ENCODE peak calls at places on chromosomes 12 and 14, in ten cellular contexts. D is A549, T is HFF-Myc, M is choroid plexus epithelial cell, L is IMR-90, K is cardiac fibroblast, U is thoracic aorta, G is lung, Q is Peyer's patch, O is cardiac muscle cell. V is an unnamed sample.

GRCh38 chr14:100568998-100569733 is 18.1 kb downstream of the BEGAIN start:
- DNase-seq in G (no peak), D (no peak), T (no peak), U (no peak), M (no peak), Q (no peak), O (no peak), K (no peak), L (no peak), V (no peak)

GRCh38 chr12:30461011-30461670 is 234.5 kb downstream of the IPO8 start:
- DNase-seq in Q (no peak), D (no peak), M (peak), T (no peak), L (no peak), U (no peak), K (no peak), O (no peak), G (no peak), V (no peak)

GRCh38 chr12:122506393-122506938 is 5.7 kb upstream of the ZCCHC8 start:
- DNase-seq in U (no peak), T (no peak), O (no peak), L (no peak), G (no peak), D (no peak), K (no peak), Q (no peak), M (no peak), V (no peak)

GRCh38 chr12:97805086-97805485 is 342.5 kb downstream of the RMST start:
- DNase-seq in K (no peak), U (no peak), T (no peak), M (no peak), L (no peak), O (no peak), G (no peak), Q (no peak), D (no peak), V (no peak)

GRCh38 chr12:21814814-21815213 is 40.3 kb upstream of the KCNJ8 start:
- DNase-seq in U (no peak), O (no peak), M (no peak), T (no peak), Q (no peak), D (no peak), K (no peak), L (no peak), G (no peak), V (no peak)

GRCh38 chr14:26137161-26137560 is 460.7 kb downstream of the NOVA1 start:
- DNase-seq in U (no peak), G (no peak), D (no peak), T (no peak), M (no peak), Q (no peak), K (no peak), O (no peak), L (no peak), V (no peak)

GRCh38 chr12:56020437-56021189 is at the start of gene IKZF4:
- DNase-seq in M (peak), U (no peak), Q (no peak), G (no peak), T (no peak), O (peak), K (peak), L (peak), D (no peak), V (no peak)

GRCh38 chr12:120257041-120257821 is 8.3 kb downstream of the PXN start:
- DNase-seq in G (no peak), L (peak), D (no peak), O (peak), T (peak), M (peak), Q (no peak), U (no peak), K (peak), V (peak)

GRCh38 chr14:87494010-87494409 is 499.0 kb downstream of the GALC start:
- DNase-seq in Q (no peak), O (no peak), M (no peak), U (no peak), K (no peak), T (no peak), L (no peak), D (no peak), G (no peak), V (no peak)

GRCh38 chr12:88944403-88944802 is 364.1 kb upstream of the KITLG start:
- DNase-seq in T (no peak), G (no peak), O (peak), L (peak), K (peak), D (peak), M (peak), U (no peak), Q (no peak), V (no peak)

GRCh38 chr12:25496098-25496587 is 56.9 kb downstream of the LMNTD1 start:
- DNase-seq in K (peak), L (peak), M (peak), D (no peak), O (peak), U (no peak), T (peak), Q (no peak), G (no peak), V (no peak)

GRCh38 chr12:104410786-104411185 is 46.0 kb upstream of the CHST11 start:
- DNase-seq in K (peak), Q (no peak), O (peak), D (no peak), M (no peak), L (peak), G (no peak), U (no peak), T (no peak), V (no peak)

GRCh38 chr14:43308411-43308810 is 1198.7 kb downstream of the FSCB start:
- DNase-seq in O (no peak), Q (no peak), K (no peak), U (no peak), M (no peak), L (no peak), D (no peak), T (no peak), G (no peak), V (no peak)

GRCh38 chr12:68451261-68452091 is 119.3 kb upstream of the MDM1 start:
- DNase-seq in D (no peak), M (peak), T (no peak), L (peak), Q (peak), G (peak), U (peak), O (peak), K (peak), V (peak)

GRCh38 chr14:53929871-53930685 is 26.5 kb downstream of the BMP4 start:
- DNase-seq in O (no peak), Q (no peak), K (no peak), L (no peak), M (no peak), U (no peak), T (no peak), D (peak), G (no peak), V (no peak)

GRCh38 chr14:37202265-37202664 is 4.5 kb downstream of the MIPOL1 start:
- DNase-seq in G (no peak), L (peak), T (no peak), O (no peak), D (no peak), U (no peak), K (no peak), Q (no peak), M (peak), V (no peak)

GRCh38 chr12:108816652-108817335 is 40.6 kb downstream of the SSH1 start:
- DNase-seq in K (no peak), O (no peak), M (no peak), D (no peak), L (no peak), Q (no peak), G (no peak), U (no peak), T (no peak), V (no peak)

GRCh38 chr12:45912774-45913173 is 77.6 kb downstream of the SCAF11 start:
- DNase-seq in L (no peak), T (no peak), Q (no peak), M (no peak), O (no peak), D (no peak), G (no peak), U (no peak), K (no peak), V (no peak)

GRCh38 chr12:90832427-90832826 is 122.5 kb downstream of the CCER1 start:
- DNase-seq in D (no peak), T (no peak), M (no peak), K (no peak), L (no peak), Q (no peak), O (no peak), U (no peak), G (no peak), V (no peak)

GRCh38 chr14:90828642-90829487 is 12.6 kb upstream of the TTC7B start:
- DNase-seq in T (no peak), Q (no peak), K (no peak), L (no peak), D (no peak), M (peak), O (no peak), G (no peak), U (no peak), V (peak)

GRCh38 chr14:71680733-71681387 is 251.4 kb upstream of the RGS6 start:
- DNase-seq in K (no peak), D (no peak), O (no peak), G (no peak), M (no peak), U (no peak), L (no peak), T (no peak), Q (no peak), V (no peak)

GRCh38 chr12:118534003-118534402 is 157.6 kb downstream of the SUDS3 start:
- DNase-seq in K (no peak), G (no peak), Q (no peak), L (no peak), D (no peak), O (no peak), M (no peak), T (no peak), U (no peak), V (no peak)

GRCh38 chr12:128008341-128008740 is 258.6 kb upstream of the TMEM132C start:
- DNase-seq in U (no peak), K (no peak), D (no peak), G (no peak), O (no peak), L (no peak), M (peak), T (no peak), Q (no peak), V (no peak)

GRCh38 chr14:97640031-97640430 is 842.8 kb downstream of the VRK1 start:
- DNase-seq in K (no peak), M (no peak), U (no peak), L (no peak), D (no peak), G (no peak), T (no peak), O (no peak), Q (no peak), V (no peak)

GRCh38 chr14:71438684-71439083 is 493.5 kb upstream of the RGS6 start:
- DNase-seq in G (no peak), M (peak), L (peak), Q (no peak), D (no peak), T (peak), U (no peak), K (peak), O (peak), V (no peak)

GRCh38 chr12:44874981-44875416 is 1.1 kb downstream of the NELL2 start:
- DNase-seq in L (no peak), D (no peak), K (no peak), G (no peak), T (no peak), O (no peak), Q (no peak), U (no peak), M (no peak), V (no peak)

GRCh38 chr12:53299454-53300180 is at the start of gene MYG1:
- DNase-seq in T (peak), U (peak), G (peak), L (peak), Q (peak), D (peak), M (peak), K (peak), O (peak), V (peak)

GRCh38 chr12:27142102-27142721 is 59.8 kb upstream of the C12orf71 start:
- DNase-seq in D (peak), U (peak), M (peak), Q (peak), L (peak), T (peak), K (peak), O (peak), G (peak), V (peak)

GRCh38 chr14:104184911-104185499 is 46.6 kb downstream of the KIF26A start:
- DNase-seq in D (no peak), G (no peak), L (no peak), T (no peak), Q (no peak), K (peak), O (peak), U (no peak), M (no peak), V (no peak)

GRCh38 chr12:121423682-121424631 is 24.0 kb downstream of the RNF34 start:
- DNase-seq in U (no peak), D (no peak), O (no peak), L (peak), M (no peak), T (no peak), G (no peak), K (no peak), Q (no peak), V (no peak)

GRCh38 chr12:75556306-75556899 is 45.0 kb upstream of the KRR1 start:
- DNase-seq in K (peak), M (peak), T (no peak), U (no peak), G (no peak), D (no peak), L (no peak), Q (no peak), O (no peak), V (no peak)

GRCh38 chr14:60509438-60510253 is 700 bp downstream of the SIX6 start:
- DNase-seq in G (no peak), U (no peak), D (no peak), M (no peak), T (no peak), L (no peak), K (no peak), Q (no peak), O (no peak), V (no peak)

GRCh38 chr14:63157195-63157594 is 47.0 kb upstream of the RHOJ start:
- DNase-seq in Q (no peak), M (no peak), T (no peak), D (no peak), K (no peak), O (no peak), U (no peak), L (no peak), G (no peak), V (no peak)

GRCh38 chr14:91354221-91354916 is 63.3 kb downstream of the CCDC88C start:
- DNase-seq in T (no peak), D (no peak), L (no peak), U (no peak), O (peak), G (no peak), M (no peak), K (peak), Q (no peak), V (no peak)

GRCh38 chr12:125773033-125773432 is 707.8 kb downstream of the AACS start:
- DNase-seq in L (no peak), K (no peak), G (no peak), O (no peak), T (no peak), Q (no peak), M (no peak), D (peak), U (no peak), V (no peak)
- TF ChIP-seq CTCF in L (no peak), K (no peak), G (no peak), O (no peak), T (peak), Q (no peak), M (no peak), D (no peak), U (peak), V (no peak)

GRCh38 chr12:13024151-13024946 is 19.8 kb upstream of the FAM234B start:
- DNase-seq in K (peak), T (peak), L (peak), Q (no peak), M (peak), G (peak), D (peak), U (no peak), O (peak), V (peak)
- TF ChIP-seq CTCF in K (peak), T (peak), L (peak), Q (no peak), M (peak), G (peak), D (peak), U (peak), O (peak), V (no peak)

DNA sequence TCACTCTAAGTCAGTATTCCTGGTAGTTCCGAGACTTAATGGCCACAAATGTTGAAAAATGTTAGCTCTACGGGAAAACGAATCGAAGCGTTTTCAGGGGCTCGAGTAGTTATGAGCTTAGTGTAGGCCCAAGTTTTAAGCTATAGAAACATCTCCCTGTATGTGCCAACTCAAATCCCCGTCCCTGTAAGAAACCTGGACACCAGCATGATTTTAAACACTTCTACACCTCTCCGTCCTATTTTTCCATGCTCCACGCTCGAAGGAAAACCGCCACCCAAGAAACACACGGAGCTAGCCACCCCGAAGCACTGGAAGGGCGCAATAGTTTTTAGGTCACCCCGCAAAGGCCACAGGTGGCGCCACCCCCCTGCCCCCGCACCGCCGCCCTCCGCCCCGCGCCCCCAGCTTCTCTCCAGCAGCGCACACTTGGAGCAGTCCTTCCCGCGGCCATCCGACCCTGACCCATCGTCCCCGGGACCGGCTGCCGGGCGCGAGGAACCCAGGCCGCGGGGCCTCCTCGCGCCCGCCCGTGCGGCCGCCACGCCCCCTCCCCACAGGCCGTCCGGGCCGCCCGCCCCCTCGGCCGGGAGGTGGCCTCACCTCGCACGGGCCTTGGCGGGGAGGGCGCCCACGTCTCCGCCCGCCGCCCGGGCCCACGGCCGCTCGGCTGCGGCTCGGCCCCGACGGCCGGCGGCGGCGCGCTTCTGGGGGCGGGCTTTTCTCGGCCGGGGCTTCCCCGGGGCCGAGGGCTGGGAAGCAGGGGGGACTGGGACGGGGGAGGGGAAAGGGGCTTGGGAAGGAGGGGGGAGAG is 519 bp downstream of the R3HDM2 start:
- DNase-seq in Q (peak), U (no peak), D (peak), T (no peak), M (peak), K (peak), O (peak), G (peak), L (peak), V (peak)
- TF ChIP-seq CTCF in Q (peak), U (no peak), D (peak), T (no peak), M (no peak), K (no peak), O (no peak), G (no peak), L (no peak), V (no peak)

GRCh38 chr12:47602949-47603558 is 102.8 kb downstream of the RPAP3 start:
- DNase-seq in L (no peak), M (no peak), D (no peak), T (no peak), K (no peak), Q (no peak), G (no peak), U (no peak), O (no peak), V (no peak)
- TF ChIP-seq CTCF in L (no peak), M (no peak), D (no peak), T (no peak), K (no peak), Q (no peak), G (no peak), U (no peak), O (no peak), V (no peak)

GRCh38 chr12:29164477-29165163 is 15.5 kb downstream of the FAR2 start:
- DNase-seq in Q (no peak), M (peak), L (peak), U (no peak), D (no peak), O (peak), K (peak), G (no peak), T (peak), V (no peak)

GRCh38 chr12:29160230-29160629 is 11.2 kb downstream of the FAR2 start:
- DNase-seq in D (no peak), O (no peak), T (no peak), K (no peak), Q (no peak), G (no peak), L (no peak), U (no peak), M (no peak), V (no peak)

GRCh38 chr12:29167410-29167809 is 18.3 kb downstream of the FAR2 start:
- DNase-seq in L (no peak), U (no peak), K (no peak), G (no peak), D (no peak), T (no peak), O (no peak), M (no peak), Q (no peak), V (no peak)

GRCh38 chr12:29159690-29160089 is 10.6 kb downstream of the FAR2 start:
- DNase-seq in Q (no peak), O (no peak), T (no peak), U (no peak), L (no peak), D (no peak), M (no peak), G (no peak), K (no peak), V (no peak)

GRCh38 chr12:29163146-29163545 is 14.1 kb downstream of the FAR2 start:
- DNase-seq in L (no peak), O (no peak), Q (no peak), T (no peak), U (no peak), G (no peak), M (no peak), D (no peak), K (no peak), V (no peak)
- TF ChIP-seq CTCF in L (no peak), O (no peak), Q (no peak), T (no peak), U (no peak), G (no peak), M (no peak), D (no peak), K (no peak), V (no peak)

V was measured in stomach.